ENCODE peak calls at places on chromosomes 3 and 15, in four cellular contexts. One of them, this sample, is unnamed.

GRCh38 chr3:134029734-134030381 is at the start of gene SLCO2A1:
- DNase-seq in ascending aorta: no peak
- DNase-seq in testis: peak
- DNase-seq in AG04450: no peak
- DNase-seq in this sample: peak

GRCh38 chr3:89312141-89312540 is 204.7 kb downstream of the EPHA3 start:
- DNase-seq in ascending aorta: no peak
- DNase-seq in testis: no peak
- DNase-seq in AG04450: no peak
- DNase-seq in this sample: no peak

GRCh38 chr3:161050929-161051328 is 54.2 kb downstream of the B3GALNT1 start:
- DNase-seq in ascending aorta: no peak
- DNase-seq in testis: no peak
- DNase-seq in AG04450: no peak
- DNase-seq in this sample: no peak

GRCh38 chr3:54168451-54168850 is 46.1 kb downstream of the CACNA2D3 start:
- DNase-seq in ascending aorta: no peak
- DNase-seq in testis: no peak
- DNase-seq in AG04450: no peak
- DNase-seq in this sample: no peak

GRCh38 chr15:58077427-58077826 is 11.9 kb upstream of the ALDH1A2 start:
- DNase-seq in ascending aorta: no peak
- DNase-seq in testis: no peak
- DNase-seq in AG04450: no peak
- DNase-seq in this sample: no peak

GRCh38 chr3:172627057-172627809 is 83.6 kb downstream of the NCEH1 start:
- DNase-seq in ascending aorta: no peak
- DNase-seq in testis: no peak
- DNase-seq in AG04450: no peak
- DNase-seq in this sample: no peak

GRCh38 chr3:186828340-186828739 is 14.2 kb upstream of the ADIPOQ start:
- DNase-seq in ascending aorta: no peak
- DNase-seq in testis: no peak
- DNase-seq in AG04450: no peak
- DNase-seq in this sample: no peak

GRCh38 chr3:133532951-133533350 is 40.5 kb upstream of the CDV3 start:
- DNase-seq in ascending aorta: no peak
- DNase-seq in testis: no peak
- DNase-seq in AG04450: peak
- DNase-seq in this sample: no peak

GRCh38 chr3:69541823-69542264 is 156.0 kb upstream of the FRMD4B start:
- DNase-seq in ascending aorta: no peak
- DNase-seq in testis: peak
- DNase-seq in AG04450: no peak
- DNase-seq in this sample: no peak

GRCh38 chr3:186108106-186108940 is 566 bp downstream of the ETV5 start:
- DNase-seq in ascending aorta: no peak
- DNase-seq in testis: peak
- DNase-seq in AG04450: no peak
- DNase-seq in this sample: peak

GRCh38 chr3:176663819-176664218 is 533.5 kb downstream of the TBL1XR1 start:
- DNase-seq in ascending aorta: no peak
- DNase-seq in testis: no peak
- DNase-seq in AG04450: peak
- DNase-seq in this sample: peak

GRCh38 chr3:106114220-106114619 is 245.4 kb upstream of the CBLB start:
- DNase-seq in ascending aorta: no peak
- DNase-seq in testis: no peak
- DNase-seq in AG04450: no peak
- DNase-seq in this sample: no peak

GRCh38 chr15:64503197-64503596 is 42.8 kb downstream of the ZNF609 start:
- DNase-seq in ascending aorta: no peak
- DNase-seq in testis: no peak
- DNase-seq in AG04450: peak
- DNase-seq in this sample: peak

GRCh38 chr15:23750776-23751175 is 63.7 kb upstream of the NDN start:
- DNase-seq in ascending aorta: no peak
- DNase-seq in testis: no peak
- DNase-seq in AG04450: no peak
- DNase-seq in this sample: no peak

GRCh38 chr15:93228546-93228945 is 139.5 kb upstream of the RGMA start:
- DNase-seq in ascending aorta: no peak
- DNase-seq in testis: no peak
- DNase-seq in AG04450: no peak
- DNase-seq in this sample: no peak

GRCh38 chr3:170751083-170751893 is 118.7 kb downstream of the RPL22L1 start:
- DNase-seq in ascending aorta: no peak
- DNase-seq in testis: peak
- DNase-seq in AG04450: peak
- DNase-seq in this sample: no peak

GRCh38 chr15:98330692-98331435 is 317.5 kb upstream of the IGF1R start:
- DNase-seq in ascending aorta: no peak
- DNase-seq in testis: no peak
- DNase-seq in AG04450: no peak
- DNase-seq in this sample: no peak

GRCh38 chr3:46085421-46086082 is 58.3 kb upstream of the XCR1 start:
- DNase-seq in ascending aorta: no peak
- DNase-seq in testis: no peak
- DNase-seq in AG04450: no peak
- DNase-seq in this sample: no peak

GRCh38 chr3:107705046-107705445 is 182.3 kb downstream of the BBX start:
- DNase-seq in ascending aorta: no peak
- DNase-seq in testis: no peak
- DNase-seq in AG04450: no peak
- DNase-seq in this sample: no peak

GRCh38 chr3:194138732-194139084 is 2.8 kb downstream of the HES1 start:
- DNase-seq in ascending aorta: no peak
- DNase-seq in testis: no peak
- DNase-seq in AG04450: no peak
- DNase-seq in this sample: no peak

GRCh38 chr3:51024765-51025681 is 350.3 kb downstream of the DOCK3 start:
- DNase-seq in ascending aorta: no peak
- DNase-seq in testis: peak
- DNase-seq in AG04450: no peak
- DNase-seq in this sample: no peak

GRCh38 chr3:195815169-195815771 is 3.5 kb upstream of the MUC4 start:
- DNase-seq in ascending aorta: no peak
- DNase-seq in testis: no peak
- DNase-seq in AG04450: no peak
- DNase-seq in this sample: no peak

GRCh38 chr3:7876741-7877297 is 624.8 kb upstream of the LMCD1 start:
- DNase-seq in ascending aorta: no peak
- DNase-seq in testis: no peak
- DNase-seq in AG04450: no peak
- DNase-seq in this sample: no peak

GRCh38 chr3:12478326-12478725 is 6.0 kb upstream of the TSEN2 start:
- DNase-seq in ascending aorta: no peak
- DNase-seq in testis: no peak
- DNase-seq in AG04450: no peak
- DNase-seq in this sample: no peak

GRCh38 chr3:9809239-9809614 is 835 bp upstream of the TTLL3 start:
- DNase-seq in ascending aorta: no peak
- DNase-seq in testis: no peak
- DNase-seq in AG04450: no peak
- DNase-seq in this sample: peak

DNA sequence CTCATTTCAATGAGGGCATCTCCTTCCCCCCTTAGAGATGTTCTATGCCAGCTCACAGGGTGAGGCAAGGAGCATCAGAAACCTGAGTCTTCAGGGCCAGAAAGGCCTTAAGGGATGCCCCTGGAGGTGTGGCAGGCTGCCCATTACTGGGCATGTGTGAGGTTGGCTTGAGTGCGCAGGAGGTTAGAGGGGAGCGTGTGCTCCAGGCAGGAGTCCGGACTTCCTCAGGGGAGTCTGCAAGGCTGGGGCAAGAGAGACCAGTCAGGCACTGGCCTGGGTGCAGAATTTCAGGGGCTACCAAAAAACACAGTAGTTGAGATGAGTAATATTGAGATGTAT is 1.9 kb downstream of the LOXL1 start:
- DNase-seq in ascending aorta: no peak
- DNase-seq in testis: no peak
- DNase-seq in AG04450: no peak
- DNase-seq in this sample: no peak
- H3K27ac ChIP-seq in ascending aorta: peak
- H3K27ac ChIP-seq in testis: no peak
- H3K27ac ChIP-seq in AG04450: peak
- H3K27ac ChIP-seq in this sample: peak

DNA sequence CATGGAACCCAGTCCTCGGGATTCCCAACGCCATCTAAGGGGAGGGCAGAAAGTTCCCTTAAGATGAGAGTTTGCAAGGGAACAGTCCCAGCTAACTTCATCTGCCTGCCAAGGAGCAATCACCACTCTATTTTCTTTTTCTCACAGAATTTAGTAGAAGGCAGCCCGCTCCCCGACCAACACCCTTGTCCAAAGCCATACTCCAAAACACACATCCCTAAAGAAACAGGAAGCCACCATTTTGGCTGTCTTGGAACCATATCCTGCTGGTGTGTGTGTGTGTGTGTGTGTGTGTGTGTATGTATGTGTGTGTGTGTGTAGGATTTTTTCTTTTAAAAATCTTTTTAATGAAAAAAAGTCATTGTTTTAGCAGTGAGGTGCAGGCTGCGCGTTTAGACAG is 7.0 kb upstream of the FGD5 start:
- DNase-seq in ascending aorta: no peak
- DNase-seq in testis: no peak
- DNase-seq in AG04450: no peak
- DNase-seq in this sample: no peak
- H3K4me3 ChIP-seq in ascending aorta: peak
- H3K4me3 ChIP-seq in testis: peak
- H3K4me3 ChIP-seq in AG04450: no peak
- H3K4me3 ChIP-seq in this sample: no peak

GRCh38 chr3:42572278-42572677 is 9.5 kb downstream of the SEC22C start:
- DNase-seq in ascending aorta: no peak
- DNase-seq in testis: peak
- DNase-seq in AG04450: no peak
- DNase-seq in this sample: peak
- TF ChIP-seq CTCF in ascending aorta: peak
- TF ChIP-seq CTCF in testis: no peak
- TF ChIP-seq CTCF in AG04450: peak
- TF ChIP-seq CTCF in this sample: peak

DNA sequence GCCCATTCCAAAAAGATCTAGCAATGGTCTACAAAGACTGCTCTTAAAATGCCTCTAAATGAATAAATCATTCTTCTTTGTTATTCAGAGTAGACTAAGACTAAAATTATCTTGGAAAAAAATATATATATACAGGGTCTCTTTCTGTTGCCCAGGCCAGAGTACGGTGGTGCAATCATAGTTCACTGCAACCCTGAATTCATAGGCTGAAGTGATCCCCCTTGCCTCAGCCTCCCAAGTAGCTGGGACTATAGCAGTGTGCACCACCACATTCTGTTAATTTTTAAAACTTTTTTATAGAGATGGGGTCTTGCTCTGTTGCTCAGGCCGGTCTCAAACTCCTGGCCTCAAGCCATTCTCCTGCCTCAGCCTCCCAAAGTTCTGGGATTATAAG is 18.7 kb downstream of the WWTR1 start:
- DNase-seq in ascending aorta: no peak
- DNase-seq in testis: no peak
- DNase-seq in AG04450: no peak
- DNase-seq in this sample: no peak
- H3K27ac ChIP-seq in ascending aorta: peak
- H3K27ac ChIP-seq in testis: peak
- H3K27ac ChIP-seq in AG04450: peak
- H3K27ac ChIP-seq in this sample: no peak

GRCh38 chr15:30906366-30906765 is 2.7 kb downstream of the FAN1 start:
- DNase-seq in ascending aorta: no peak
- DNase-seq in testis: no peak
- DNase-seq in AG04450: no peak
- DNase-seq in this sample: no peak

GRCh38 chr15:30905821-30906220 is 2.1 kb downstream of the FAN1 start:
- DNase-seq in ascending aorta: no peak
- DNase-seq in testis: peak
- DNase-seq in AG04450: no peak
- DNase-seq in this sample: no peak

GRCh38 chr15:30901889-30902288 is 1.8 kb upstream of the FAN1 start:
- DNase-seq in ascending aorta: no peak
- DNase-seq in testis: no peak
- DNase-seq in AG04450: no peak
- DNase-seq in this sample: no peak

GRCh38 chr15:30903497-30904187 is at the start of gene FAN1:
- DNase-seq in ascending aorta: peak
- DNase-seq in testis: peak
- DNase-seq in AG04450: peak
- DNase-seq in this sample: peak

GRCh38 chr15:30904812-30905211 is 1.1 kb downstream of the FAN1 start:
- DNase-seq in ascending aorta: no peak
- DNase-seq in testis: no peak
- DNase-seq in AG04450: no peak
- DNase-seq in this sample: no peak
- H3K4me3 ChIP-seq in ascending aorta: peak
- H3K4me3 ChIP-seq in testis: no peak
- H3K4me3 ChIP-seq in AG04450: peak
- H3K4me3 ChIP-seq in this sample: no peak

GRCh38 chr3:21220944-21221343 is 530.1 kb downstream of the ZNF385D start:
- DNase-seq in ascending aorta: no peak
- DNase-seq in testis: no peak
- DNase-seq in AG04450: no peak
- DNase-seq in this sample: no peak

DNA sequence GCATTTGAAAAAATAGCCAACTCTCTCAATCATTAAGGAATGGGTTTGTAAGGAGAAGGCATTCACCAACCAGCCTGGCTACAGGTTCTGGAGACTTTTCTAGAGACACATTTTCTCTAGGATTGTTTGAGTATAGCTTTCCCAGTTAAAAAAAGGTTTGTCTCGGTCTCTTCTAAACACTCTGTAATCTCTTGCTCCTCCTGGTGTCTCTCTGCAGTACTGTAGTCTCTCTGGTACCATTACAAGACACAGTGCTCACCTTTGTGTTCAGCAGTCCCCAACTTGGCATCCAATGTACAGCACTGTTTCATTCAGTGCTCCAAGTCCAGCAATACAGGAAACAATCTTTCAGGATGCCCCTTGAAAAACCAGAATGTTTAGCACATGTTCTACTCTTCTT is 534.4 kb downstream of the ZNF385D start:
- DNase-seq in ascending aorta: no peak
- DNase-seq in testis: no peak
- DNase-seq in AG04450: no peak
- DNase-seq in this sample: peak
- TF ChIP-seq CTCF in ascending aorta: no peak
- TF ChIP-seq CTCF in testis: no peak
- TF ChIP-seq CTCF in AG04450: peak
- TF ChIP-seq CTCF in this sample: peak

This sample was measured in WERI-Rb-1.